ENCODE peak calls at places on chromosomes 11 and 22, in ten cellular contexts. M, P, V, W, O, U, K, Z, C and G are unnamed samples.

GRCh38 chr11:65894034-65894591 is 3.6 kb downstream of the CCDC85B start:
- DNase-seq in Z (no peak), V (no peak), C (peak; percentile 62), M (no peak), W (no peak), U (no peak), K (no peak), P (peak; percentile 76), O (peak; percentile 25), G (no peak)

GRCh38 chr11:74743640-74744039 is 5.0 kb upstream of the RNF169 start:
- DNase-seq in W (no peak), C (no peak), Z (no peak), M (no peak), V (no peak), K (no peak), U (no peak), O (no peak), P (no peak), G (no peak)

GRCh38 chr11:119791701-119792151 is 62.7 kb upstream of the NECTIN1 start:
- DNase-seq in C (no peak), K (no peak), V (no peak), Z (no peak), P (peak; percentile 32), W (peak; percentile 80), U (no peak), M (no peak), O (no peak), G (peak; percentile 44)

GRCh38 chr11:45097721-45098493 is 48.5 kb upstream of the PRDM11 start:
- DNase-seq in P (no peak), C (no peak), V (peak; percentile 47), Z (no peak), U (peak; percentile 61), W (peak; percentile 89), K (no peak), M (peak; percentile 93), O (peak; percentile 67), G (no peak)

GRCh38 chr11:1472180-1473005 is 14.2 kb downstream of the MOB2 start:
- DNase-seq in K (no peak), C (peak; percentile 66), U (no peak), W (no peak), M (no peak), O (no peak), P (peak; percentile 41), Z (no peak), V (no peak), G (no peak)

GRCh38 chr11:45805305-45806071 is 539 bp downstream of the SLC35C1 start:
- DNase-seq in Z (peak; percentile 44), V (no peak), C (peak; percentile 80), W (peak; percentile 58), O (no peak), P (peak; percentile 61), U (peak; percentile 49), M (peak; percentile 25), K (peak; percentile 34), G (peak; percentile 72)

GRCh38 chr22:22316589-22316988 is 72.0 kb downstream of the VPREB1 start:
- DNase-seq in Z (no peak), U (no peak), P (no peak), O (no peak), W (no peak), K (no peak), V (no peak), C (no peak), M (no peak), G (no peak)

GRCh38 chr11:122709042-122709760 is 53.7 kb downstream of the UBASH3B start:
- DNase-seq in W (peak; percentile 70), P (no peak), V (no peak), Z (no peak), U (no peak), K (no peak), M (no peak), O (no peak), C (no peak), G (no peak)

DNA sequence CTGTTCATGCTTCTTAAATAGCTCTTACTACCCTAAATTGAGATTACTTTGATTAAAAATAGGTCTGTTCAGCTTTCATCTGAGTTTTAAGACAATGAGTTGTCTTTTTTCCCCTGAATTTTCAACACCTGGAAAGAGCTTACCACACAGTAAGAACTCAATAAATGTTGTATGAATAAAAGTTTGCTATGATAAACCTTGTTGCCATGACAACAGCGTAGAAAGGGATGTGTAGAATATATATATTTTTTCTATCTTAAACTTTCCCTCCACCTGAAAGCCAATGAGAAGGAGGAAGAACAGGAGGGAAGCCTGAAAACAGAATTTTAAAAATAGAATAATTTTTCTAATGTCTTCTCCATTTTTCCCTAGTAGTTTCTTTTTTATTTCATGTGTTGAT is 3.4 kb downstream of the IL18 start:
- DNase-seq in O (no peak), U (no peak), W (no peak), V (no peak), M (no peak), P (no peak), Z (no peak), C (no peak), K (no peak), G (no peak)
- H3K4me1 ChIP-seq in O (no peaks in the 10 kb centered on the region), U (no peaks in the 10 kb centered on the region), W (peaks cover 7% of the 10 kb centered on the region), V (peaks cover 12% of the 10 kb centered on the region), M (no peaks in the 10 kb centered on the region), P (no peaks in the 10 kb centered on the region), Z (peaks cover 55% of the 10 kb centered on the region), C (no peaks in the 10 kb centered on the region), K (peaks cover 66% of the 10 kb centered on the region), G (peaks cover 15% of the 10 kb centered on the region)

GRCh38 chr11:72391638-72392423 is 42.5 kb downstream of the CLPB start:
- DNase-seq in O (no peak), W (no peak), U (no peak), K (no peak), M (no peak), V (no peak), Z (peak; percentile 38), C (no peak), P (no peak), G (no peak)

GRCh38 chr11:72393303-72393702 is 41.0 kb downstream of the CLPB start:
- DNase-seq in C (no peak), M (no peak), K (no peak), O (no peak), P (no peak), V (no peak), Z (no peak), U (no peak), W (no peak), G (no peak)

GRCh38 chr11:72394456-72394855 is 39.9 kb downstream of the CLPB start:
- DNase-seq in Z (no peak), K (no peak), U (no peak), O (no peak), V (no peak), W (peak; percentile 78), P (no peak), M (no peak), C (no peak), G (no peak)

GRCh38 chr11:72389116-72389515 is 45.2 kb downstream of the CLPB start:
- DNase-seq in Z (no peak), P (no peak), V (no peak), W (no peak), U (no peak), K (no peak), M (no peak), O (no peak), C (no peak), G (no peak)
- H3K4me1 ChIP-seq in Z (peaks cover 28% of the 10 kb centered on the region), P (no peaks in the 10 kb centered on the region), V (no peaks in the 10 kb centered on the region), W (peaks cover 4% of the 10 kb centered on the region), U (no peaks in the 10 kb centered on the region), K (no peaks in the 10 kb centered on the region), M (no peaks in the 10 kb centered on the region), O (no peaks in the 10 kb centered on the region), C (no peaks in the 10 kb centered on the region), G (no peaks in the 10 kb centered on the region)

GRCh38 chr11:61771995-61772455 is 19.6 kb downstream of the MYRF start:
- DNase-seq in U (no peak), M (peak; percentile 58), W (no peak), Z (no peak), P (no peak), V (no peak), K (no peak), O (no peak), C (peak; percentile 59), G (no peak)

GRCh38 chr11:61773356-61773755 is 19.0 kb downstream of the TMEM258 start:
- DNase-seq in W (no peak), U (no peak), O (no peak), M (peak; percentile 75), Z (no peak), C (peak; percentile 45), K (no peak), P (no peak), V (no peak), G (no peak)

GRCh38 chr11:61774441-61774840 is 18.0 kb downstream of the TMEM258 start:
- DNase-seq in O (no peak), K (no peak), Z (no peak), P (no peak), V (no peak), C (peak; percentile 41), W (no peak), M (no peak), U (no peak), G (no peak)

GRCh38 chr11:61775106-61775505 is 17.3 kb downstream of the TMEM258 start:
- DNase-seq in W (no peak), K (no peak), M (no peak), Z (no peak), C (peak; percentile 62), U (no peak), V (no peak), P (no peak), O (no peak), G (no peak)

DNA sequence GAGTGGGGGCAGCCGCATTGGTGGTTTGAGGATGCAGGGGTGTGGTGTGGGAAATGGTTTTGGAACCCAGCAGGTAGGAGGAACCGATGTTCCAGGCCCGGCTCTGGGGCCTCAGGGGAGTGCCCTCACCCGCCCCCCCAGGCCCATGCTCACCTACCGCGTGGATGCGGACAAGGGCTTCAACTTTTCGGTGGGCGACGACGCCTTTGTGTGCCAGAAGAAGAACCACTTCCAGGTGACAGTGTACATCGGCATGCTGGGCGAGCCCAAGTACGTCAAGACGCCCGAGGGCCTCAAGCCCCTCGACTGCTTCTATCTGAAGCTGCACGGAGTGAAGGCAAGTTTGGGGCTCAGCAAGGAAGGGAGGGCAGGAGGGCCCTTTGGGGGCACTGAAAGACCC is 18.6 kb downstream of the TMEM258 start:
- DNase-seq in K (no peak), C (peak; percentile 72), M (no peak), P (no peak), O (no peak), U (no peak), Z (no peak), V (no peak), W (no peak), G (no peak)
- H3K4me1 ChIP-seq in K (peaks cover 88% of the 10 kb centered on the region), C (peaks cover 18% of the 10 kb centered on the region), M (peaks cover 39% of the 10 kb centered on the region), P (no peaks in the 10 kb centered on the region), O (no peaks in the 10 kb centered on the region), U (peaks cover 45% of the 10 kb centered on the region), Z (peaks cover 41% of the 10 kb centered on the region), V (no peaks in the 10 kb centered on the region), W (peaks cover 10% of the 10 kb centered on the region), G (peaks cover 5% of the 10 kb centered on the region)

DNA sequence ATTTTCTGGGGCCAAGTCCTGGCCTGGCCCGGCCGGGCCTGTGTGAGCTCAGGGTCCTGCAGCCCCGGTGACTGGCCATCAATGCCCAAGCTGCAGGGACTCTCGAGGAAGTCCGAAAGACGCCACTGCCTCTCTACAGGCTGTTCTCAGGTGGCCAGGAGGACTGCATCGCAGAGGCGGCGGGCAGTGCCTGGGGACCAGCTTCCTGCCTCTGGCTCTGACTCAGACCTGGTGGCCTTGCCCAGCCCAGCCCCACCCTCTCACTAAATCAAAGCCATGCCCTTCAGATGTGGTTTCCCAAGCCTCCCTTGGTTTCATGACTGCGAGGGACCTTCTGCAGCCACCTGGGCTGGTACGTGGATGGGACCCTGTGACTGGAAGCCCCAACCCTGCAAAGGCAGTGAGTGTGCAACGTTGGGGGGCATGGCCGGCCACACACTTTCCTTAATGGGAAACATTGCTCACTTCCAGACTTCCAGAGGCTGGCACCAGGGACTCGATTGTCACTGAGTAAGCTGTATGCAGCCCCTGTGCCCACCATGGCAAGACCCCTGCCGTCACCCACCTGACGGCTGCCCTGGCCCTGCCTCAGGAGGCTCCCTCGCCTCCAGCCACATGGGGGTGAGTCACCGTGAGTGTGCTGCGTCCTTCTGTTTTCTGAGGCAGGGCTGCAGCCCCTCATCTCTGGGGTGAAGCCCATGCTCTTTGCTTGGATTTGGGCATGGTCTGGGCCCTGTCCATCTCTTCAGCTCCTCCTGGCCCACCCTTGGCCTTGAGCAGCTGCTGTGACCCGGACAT is 6.0 kb upstream of the FGF3 start:
- DNase-seq in M (no peak), Z (no peak), K (peak; percentile 53), P (peak; percentile 32), V (peak; percentile 53), W (no peak), O (no peak), C (no peak), U (no peak), G (no peak)
- H3K4me1 ChIP-seq in M (peaks cover 22% of the 10 kb centered on the region), Z (peaks cover 17% of the 10 kb centered on the region), K (no peaks in the 10 kb centered on the region), P (no peaks in the 10 kb centered on the region), V (peaks cover 13% of the 10 kb centered on the region), W (no peaks in the 10 kb centered on the region), O (no peaks in the 10 kb centered on the region), C (no peaks in the 10 kb centered on the region), U (no peaks in the 10 kb centered on the region), G (no peaks in the 10 kb centered on the region)